ENCODE peak calls at places on chromosomes 5 and 9, in four cellular contexts. W is tibial nerve, P is keratinocyte, M is upper lobe of right lung. D is an unnamed sample.

GRCh38 chr5:166074839-166075481 is 2216.5 kb upstream of the WWC1 start:
- DNase-seq in W (no peak), M (no peak), P (no peak), D (no peak)

GRCh38 chr9:112659906-112660305 is 58.0 kb downstream of the INIP start:
- DNase-seq in W (no peak), M (no peak), P (no peak), D (no peak)

GRCh38 chr9:136688274-136689107 is 1.2 kb upstream of the AGPAT2 start:
- DNase-seq in M (peak; percentile 67), W (no peak), P (no peak), D (no peak)

GRCh38 chr5:173472784-173473278 is 143.6 kb downstream of the BOD1 start:
- DNase-seq in W (no peak), P (no peak), M (no peak), D (no peak)

GRCh38 chr5:102090770-102091169 is 205.3 kb downstream of the SLCO4C1 start:
- DNase-seq in P (no peak), M (no peak), W (no peak), D (no peak)

GRCh38 chr9:119697996-119698395 is 328.8 kb upstream of the BRINP1 start:
- DNase-seq in W (no peak), M (no peak), P (no peak), D (no peak)

GRCh38 chr5:141508808-141509611 is 20.1 kb downstream of the PCDHGC5 start:
- DNase-seq in M (no peak), W (no peak), P (no peak), D (no peak)

GRCh38 chr9:127388037-127388855 is 8.7 kb upstream of the SLC2A8 start:
- DNase-seq in W (peak; percentile 39), M (peak; percentile 54), P (peak; percentile 73), D (peak; percentile 21)

GRCh38 chr9:80030801-80031200 is 459.0 kb downstream of the TLE4 start:
- DNase-seq in P (no peak), M (no peak), W (no peak), D (no peak)

GRCh38 chr9:962023-962422 is 14.4 kb upstream of the DMRT3 start:
- DNase-seq in M (no peak), W (no peak), P (no peak), D (no peak)

GRCh38 chr9:124389146-124389939 is 25.9 kb downstream of the PSMB7 start:
- DNase-seq in P (no peak), M (no peak), W (no peak), D (no peak)

GRCh38 chr5:97163360-97163764 is 19.7 kb downstream of the RIOK2 start:
- DNase-seq in W (no peak), P (no peak), M (no peak), D (no peak)

GRCh38 chr9:121714075-121714705 is 62.8 kb downstream of the DAB2IP start:
- DNase-seq in W (no peak), P (no peak), M (no peak), D (no peak)

GRCh38 chr9:98654247-98654646 is 54.5 kb downstream of the GABBR2 start:
- DNase-seq in M (no peak), W (no peak), P (no peak), D (no peak)

GRCh38 chr5:93192683-93193082 is 388.3 kb downstream of the NR2F1-AS1 start:
- DNase-seq in P (no peak), M (no peak), W (no peak), D (no peak)

GRCh38 chr9:3931996-3932906 is 367.6 kb downstream of the GLIS3 start:
- DNase-seq in P (peak; percentile 52), M (no peak), W (no peak), D (no peak)

GRCh38 chr5:32339198-32339597 is 26.5 kb upstream of the MTMR12 start:
- DNase-seq in W (no peak), M (no peak), P (no peak), D (no peak)

GRCh38 chr9:120904061-120904998 is 22.3 kb downstream of the TRAF1 start:
- DNase-seq in M (no peak), W (no peak), P (no peak), D (no peak)

GRCh38 chr9:13941686-13942085 is 372.3 kb downstream of the NFIB start:
- DNase-seq in M (no peak), W (no peak), P (no peak), D (no peak)

GRCh38 chr9:126793686-126794417 is 11.0 kb upstream of the ZBTB43 start:
- DNase-seq in W (no peak), P (peak; percentile 78), M (peak; percentile 55), D (no peak)

GRCh38 chr5:60101561-60101960 is 208.0 kb upstream of the PDE4D start:
- DNase-seq in M (no peak), W (no peak), P (no peak), D (no peak)

GRCh38 chr9:104885818-104886709 is 41.9 kb downstream of the ABCA1 start:
- DNase-seq in W (no peak), P (no peak), M (no peak), D (no peak)

GRCh38 chr9:10651012-10651411 is 38.2 kb upstream of the PTPRD start:
- DNase-seq in M (peak; percentile 21), W (no peak), P (no peak), D (no peak)

GRCh38 chr5:760363-761205 is 23.9 kb downstream of the ZDHHC11B start:
- DNase-seq in M (peak; percentile 56), W (no peak), P (no peak), D (no peak)

GRCh38 chr5:148829734-148830133 is 3.3 kb downstream of the ADRB2 start:
- DNase-seq in W (no peak), M (no peak), P (no peak), D (no peak)

GRCh38 chr5:56072863-56073777 is 78.4 kb upstream of the IL6ST start:
- DNase-seq in M (no peak), P (no peak), W (no peak), D (no peak)

GRCh38 chr5:56070795-56071539 is 76.2 kb upstream of the IL6ST start:
- DNase-seq in M (no peak), W (no peak), P (no peak), D (no peak)

GRCh38 chr5:56066931-56067450 is 72.2 kb upstream of the IL6ST start:
- DNase-seq in P (no peak), W (no peak), M (no peak), D (no peak)

GRCh38 chr5:56064984-56065383 is 70.2 kb upstream of the IL6ST start:
- DNase-seq in W (no peak), P (no peak), M (no peak), D (no peak)

DNA sequence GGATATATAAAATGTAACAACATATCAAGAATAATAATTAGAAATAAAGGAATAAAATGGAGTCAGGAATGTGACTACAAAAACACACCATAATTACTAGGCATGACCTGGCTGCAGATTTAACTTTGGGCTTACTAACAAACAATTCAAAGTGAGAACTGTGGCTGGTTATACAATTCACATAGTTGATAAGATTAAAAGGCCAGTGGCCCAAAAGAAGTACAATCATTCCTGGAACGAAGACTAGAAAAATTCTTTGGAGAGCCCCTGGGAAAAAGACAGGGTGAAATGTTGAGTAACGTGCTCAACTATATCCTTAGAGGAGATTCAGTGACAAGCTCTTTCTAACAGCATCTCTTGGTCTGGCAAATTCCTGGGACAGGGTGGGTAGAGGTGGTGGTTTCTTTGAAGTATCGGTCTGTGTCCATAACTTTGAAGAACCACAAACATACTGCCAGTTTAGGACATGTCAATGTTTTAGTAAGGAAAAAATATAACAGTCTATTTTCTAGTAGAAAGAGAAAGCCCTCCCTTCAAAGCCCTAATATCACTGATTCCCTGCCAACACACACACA is 75.0 kb upstream of the IL6ST start:
- DNase-seq in P (no peak), W (no peak), M (no peak), D (no peak)
- H3K4me3 ChIP-seq in P (no peak overlapping the region), W (no peak overlapping the region), M (no peak overlapping the region), D (no peak overlapping the region)

DNA sequence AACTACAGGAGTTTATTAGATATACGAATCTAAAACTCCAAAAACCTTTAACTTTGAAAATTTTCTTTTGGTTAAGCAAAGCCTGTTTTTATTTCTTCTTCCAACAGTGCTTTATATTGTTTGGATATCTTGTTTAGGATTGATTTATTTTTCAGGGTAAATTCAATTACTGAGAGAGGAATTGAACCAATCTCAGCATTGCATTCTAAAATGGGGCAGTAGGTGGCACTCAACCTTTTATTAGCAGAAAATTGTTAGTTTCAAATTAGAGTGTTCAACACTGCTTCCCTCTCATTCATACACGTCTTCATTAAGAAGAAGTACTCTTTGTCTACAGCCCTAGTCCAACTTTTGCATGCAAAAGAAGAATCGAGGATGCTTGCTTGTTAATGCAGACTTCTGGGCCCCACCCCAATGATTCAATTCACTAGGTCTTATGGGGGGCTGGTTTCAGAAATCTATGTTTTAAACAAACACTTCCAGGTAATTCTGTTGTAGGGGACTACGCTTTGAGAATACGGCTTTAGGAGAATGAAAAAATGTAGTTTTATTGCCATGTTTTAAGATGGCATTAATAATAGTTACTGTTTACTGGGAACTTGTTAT is 26.6 kb downstream of the MRPL22 start:
- DNase-seq in P (no peak), W (no peak), M (no peak), D (no peak)
- TF ChIP-seq CTCF in P (peak; percentile 37), W (no peak), M (peak; percentile 49), D (peak; percentile 49)

DNA sequence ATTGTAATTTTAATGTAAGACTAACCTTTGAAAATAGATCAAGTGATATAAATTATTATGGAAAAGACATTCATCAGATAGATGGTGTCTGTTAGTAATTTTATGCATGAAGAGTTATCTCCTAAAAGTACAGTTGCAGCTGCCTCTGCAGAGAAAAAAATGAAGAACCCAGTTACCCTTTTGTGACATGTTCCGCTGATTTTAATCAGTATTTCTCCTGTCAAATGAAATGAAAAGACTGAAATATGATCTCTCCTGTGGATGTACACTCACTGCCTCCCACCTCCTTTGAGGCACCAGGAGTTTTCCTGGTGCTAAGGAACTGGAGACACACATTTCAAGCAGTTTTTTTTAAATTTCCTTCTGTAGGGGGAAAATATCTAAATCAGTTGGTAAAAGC is 277.4 kb downstream of the KIF4B start:
- DNase-seq in M (no peak), P (no peak), W (no peak), D (no peak)
- H3K4me3 ChIP-seq in M (no peak overlapping the region), P (no peak overlapping the region), W (no peak overlapping the region), D (no peak overlapping the region)

GRCh38 chr9:93172646-93173364 is 11.1 kb upstream of the WNK2 start:
- DNase-seq in M (no peak), W (no peak), P (no peak), D (no peak)

GRCh38 chr9:93171261-93171660 is 12.7 kb upstream of the WNK2 start:
- DNase-seq in W (no peak), M (no peak), P (no peak), D (no peak)

GRCh38 chr9:93170571-93170970 is 13.4 kb upstream of the WNK2 start:
- DNase-seq in W (no peak), M (no peak), P (no peak), D (no peak)

GRCh38 chr9:93174976-93175375 is 9.0 kb upstream of the WNK2 start:
- DNase-seq in W (no peak), M (no peak), P (no peak), D (no peak)

DNA sequence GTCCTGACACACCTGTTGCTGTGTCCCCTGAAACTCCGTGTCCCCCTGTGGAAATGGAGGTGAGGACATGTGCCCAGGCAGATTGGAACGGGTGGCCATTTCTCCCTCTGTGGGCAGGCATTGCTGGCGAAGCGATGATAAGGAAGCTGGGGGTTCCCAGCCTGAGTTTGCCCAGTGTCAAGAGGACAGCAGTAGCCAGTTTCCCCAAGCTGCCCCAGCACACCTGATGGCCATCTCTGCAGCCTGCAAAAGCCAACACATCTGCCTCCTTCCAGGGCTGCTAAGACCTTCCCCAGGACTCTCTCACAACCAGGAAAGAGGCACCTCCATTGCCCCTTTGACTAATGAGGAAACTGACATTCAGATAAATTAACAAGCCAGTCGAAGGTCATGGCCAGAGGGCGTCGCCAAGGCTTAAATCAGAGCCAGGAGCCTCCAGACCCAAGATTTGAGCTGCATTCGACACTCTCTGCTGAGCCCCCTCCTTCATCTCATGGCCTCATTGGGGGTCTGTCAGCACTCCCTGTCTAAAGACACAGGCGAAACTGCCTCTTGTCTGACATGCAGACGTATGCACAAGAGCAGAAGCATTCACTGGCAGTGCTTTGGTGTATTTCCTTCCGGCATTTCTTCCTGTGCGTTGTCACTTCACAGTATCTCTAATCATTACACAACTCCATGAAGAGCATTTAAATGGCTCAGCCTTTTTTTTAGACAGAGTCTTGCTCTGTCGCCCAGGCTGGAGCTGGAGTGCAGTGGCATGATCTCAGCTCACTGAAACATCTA is 10.4 kb upstream of the WNK2 start:
- DNase-seq in P (no peak), M (no peak), W (no peak), D (no peak)
- TF ChIP-seq CTCF in P (no peak), M (no peak), W (no peak), D (no peak)

D was measured in GM12864.